ENCODE peak calls at places on chromosomes 1 and 21, in ten cellular contexts. One of them, this sample, is unnamed.

GRCh38 chr1:67213948-67214347 is 47.7 kb downstream of the IL23R start:
- DNase-seq in AG04450: no peak
- DNase-seq in Right ventricle myocardium superior: no peak
- DNase-seq in pancreas: no peak
- DNase-seq in activated CD8-positive, alpha-beta memory T cell treated with anti-CD3 and anti-CD28 coated beads for 1 hour: no peak
- DNase-seq in AG04449: no peak
- DNase-seq in cardiac muscle cell: no peak
- DNase-seq in sigmoid colon: no peak
- DNase-seq in endothelial cell of umbilical vein: no peak
- DNase-seq in NCI-H82: no peak
- DNase-seq in this sample: no peak

GRCh38 chr1:81437213-81437612 is 363.5 kb upstream of the ADGRL2 start:
- DNase-seq in AG04450: no peak
- DNase-seq in Right ventricle myocardium superior: no peak
- DNase-seq in pancreas: no peak
- DNase-seq in activated CD8-positive, alpha-beta memory T cell treated with anti-CD3 and anti-CD28 coated beads for 1 hour: no peak
- DNase-seq in AG04449: no peak
- DNase-seq in cardiac muscle cell: no peak
- DNase-seq in sigmoid colon: no peak
- DNase-seq in endothelial cell of umbilical vein: no peak
- DNase-seq in NCI-H82: peak
- DNase-seq in this sample: no peak

GRCh38 chr21:44523567-44524181 is 16.3 kb downstream of the KRTAP10-1 start:
- DNase-seq in AG04450: no peak
- DNase-seq in Right ventricle myocardium superior: no peak
- DNase-seq in pancreas: no peak
- DNase-seq in activated CD8-positive, alpha-beta memory T cell treated with anti-CD3 and anti-CD28 coated beads for 1 hour: no peak
- DNase-seq in AG04449: no peak
- DNase-seq in cardiac muscle cell: no peak
- DNase-seq in sigmoid colon: no peak
- DNase-seq in endothelial cell of umbilical vein: no peak
- DNase-seq in NCI-H82: no peak
- DNase-seq in this sample: no peak

GRCh38 chr1:3727825-3728776 is 24.1 kb upstream of the CCDC27 start:
- DNase-seq in AG04450: no peak
- DNase-seq in Right ventricle myocardium superior: no peak
- DNase-seq in pancreas: no peak
- DNase-seq in activated CD8-positive, alpha-beta memory T cell treated with anti-CD3 and anti-CD28 coated beads for 1 hour: no peak
- DNase-seq in AG04449: no peak
- DNase-seq in cardiac muscle cell: no peak
- DNase-seq in sigmoid colon: no peak
- DNase-seq in endothelial cell of umbilical vein: no peak
- DNase-seq in NCI-H82: no peak
- DNase-seq in this sample: no peak

GRCh38 chr1:110176299-110176956 is 26.1 kb downstream of the SLC6A17 start:
- DNase-seq in AG04450: no peak
- DNase-seq in Right ventricle myocardium superior: peak
- DNase-seq in pancreas: no peak
- DNase-seq in activated CD8-positive, alpha-beta memory T cell treated with anti-CD3 and anti-CD28 coated beads for 1 hour: no peak
- DNase-seq in AG04449: no peak
- DNase-seq in cardiac muscle cell: peak
- DNase-seq in sigmoid colon: no peak
- DNase-seq in endothelial cell of umbilical vein: peak
- DNase-seq in NCI-H82: peak
- DNase-seq in this sample: peak

GRCh38 chr1:26274801-26275425 is 5.0 kb upstream of the SH3BGRL3 start:
- DNase-seq in AG04450: no peak
- DNase-seq in Right ventricle myocardium superior: peak
- DNase-seq in pancreas: no peak
- DNase-seq in activated CD8-positive, alpha-beta memory T cell treated with anti-CD3 and anti-CD28 coated beads for 1 hour: no peak
- DNase-seq in AG04449: no peak
- DNase-seq in cardiac muscle cell: no peak
- DNase-seq in sigmoid colon: no peak
- DNase-seq in endothelial cell of umbilical vein: no peak
- DNase-seq in NCI-H82: no peak
- DNase-seq in this sample: no peak

GRCh38 chr1:178057863-178058576 is 35.9 kb upstream of the RASAL2 start:
- DNase-seq in AG04450: no peak
- DNase-seq in Right ventricle myocardium superior: peak
- DNase-seq in pancreas: no peak
- DNase-seq in activated CD8-positive, alpha-beta memory T cell treated with anti-CD3 and anti-CD28 coated beads for 1 hour: no peak
- DNase-seq in AG04449: peak
- DNase-seq in cardiac muscle cell: peak
- DNase-seq in sigmoid colon: peak
- DNase-seq in endothelial cell of umbilical vein: peak
- DNase-seq in NCI-H82: peak
- DNase-seq in this sample: no peak

GRCh38 chr1:195082183-195082582 is 1526.1 kb downstream of the KCNT2 start:
- DNase-seq in AG04450: no peak
- DNase-seq in Right ventricle myocardium superior: no peak
- DNase-seq in pancreas: no peak
- DNase-seq in activated CD8-positive, alpha-beta memory T cell treated with anti-CD3 and anti-CD28 coated beads for 1 hour: no peak
- DNase-seq in AG04449: no peak
- DNase-seq in cardiac muscle cell: no peak
- DNase-seq in sigmoid colon: no peak
- DNase-seq in endothelial cell of umbilical vein: no peak
- DNase-seq in NCI-H82: no peak
- DNase-seq in this sample: no peak

GRCh38 chr1:167627865-167628641 is 2.0 kb upstream of the RCSD1 start:
- DNase-seq in AG04450: no peak
- DNase-seq in Right ventricle myocardium superior: peak
- DNase-seq in pancreas: no peak
- DNase-seq in activated CD8-positive, alpha-beta memory T cell treated with anti-CD3 and anti-CD28 coated beads for 1 hour: peak
- DNase-seq in AG04449: no peak
- DNase-seq in cardiac muscle cell: no peak
- DNase-seq in sigmoid colon: no peak
- DNase-seq in endothelial cell of umbilical vein: no peak
- DNase-seq in NCI-H82: no peak
- DNase-seq in this sample: peak

GRCh38 chr1:224459051-224459450 is 24.5 kb upstream of the WDR26 start:
- DNase-seq in AG04450: no peak
- DNase-seq in Right ventricle myocardium superior: no peak
- DNase-seq in pancreas: no peak
- DNase-seq in activated CD8-positive, alpha-beta memory T cell treated with anti-CD3 and anti-CD28 coated beads for 1 hour: no peak
- DNase-seq in AG04449: no peak
- DNase-seq in cardiac muscle cell: no peak
- DNase-seq in sigmoid colon: no peak
- DNase-seq in endothelial cell of umbilical vein: peak
- DNase-seq in NCI-H82: no peak
- DNase-seq in this sample: no peak

GRCh38 chr21:25280061-25280460 is 327.2 kb downstream of the MRPL39 start:
- DNase-seq in AG04450: no peak
- DNase-seq in Right ventricle myocardium superior: no peak
- DNase-seq in pancreas: no peak
- DNase-seq in activated CD8-positive, alpha-beta memory T cell treated with anti-CD3 and anti-CD28 coated beads for 1 hour: no peak
- DNase-seq in AG04449: no peak
- DNase-seq in cardiac muscle cell: no peak
- DNase-seq in sigmoid colon: no peak
- DNase-seq in endothelial cell of umbilical vein: no peak
- DNase-seq in NCI-H82: no peak
- DNase-seq in this sample: no peak

GRCh38 chr1:245155186-245156040 is 628 bp downstream of the KIF26B start:
- DNase-seq in AG04450: no peak
- DNase-seq in Right ventricle myocardium superior: no peak
- DNase-seq in pancreas: no peak
- DNase-seq in activated CD8-positive, alpha-beta memory T cell treated with anti-CD3 and anti-CD28 coated beads for 1 hour: no peak
- DNase-seq in AG04449: no peak
- DNase-seq in cardiac muscle cell: peak
- DNase-seq in sigmoid colon: no peak
- DNase-seq in endothelial cell of umbilical vein: peak
- DNase-seq in NCI-H82: peak
- DNase-seq in this sample: peak

GRCh38 chr1:205985330-205986005 is 17.7 kb downstream of the RAB7B start:
- DNase-seq in AG04450: no peak
- DNase-seq in Right ventricle myocardium superior: no peak
- DNase-seq in pancreas: no peak
- DNase-seq in activated CD8-positive, alpha-beta memory T cell treated with anti-CD3 and anti-CD28 coated beads for 1 hour: no peak
- DNase-seq in AG04449: no peak
- DNase-seq in cardiac muscle cell: no peak
- DNase-seq in sigmoid colon: peak
- DNase-seq in endothelial cell of umbilical vein: no peak
- DNase-seq in NCI-H82: no peak
- DNase-seq in this sample: no peak